ENCODE peak calls at places on chromosomes 1 and 21, in four cellular contexts. One of them, this sample, is unnamed.

GRCh38 chr1:105294838-105295237 is 1545.1 kb downstream of the AMY1C start:
- DNase-seq in K562: no peak
- DNase-seq in GM12878: no peak
- DNase-seq in HepG2: no peak
- DNase-seq in this sample: no peak

GRCh38 chr21:28714795-28715464 is 277.7 kb downstream of the LTN1 start:
- DNase-seq in K562: no peak
- DNase-seq in GM12878: no peak
- DNase-seq in HepG2: no peak
- DNase-seq in this sample: no peak

GRCh38 chr1:154348429-154349076 is 23.2 kb downstream of the ATP8B2 start:
- DNase-seq in K562: peak; percentile 52
- DNase-seq in GM12878: no peak
- DNase-seq in HepG2: no peak
- DNase-seq in this sample: no peak

GRCh38 chr1:155010211-155010918 is 7.8 kb downstream of the ZBTB7B start:
- DNase-seq in K562: no peak
- DNase-seq in GM12878: no peak
- DNase-seq in HepG2: no peak
- DNase-seq in this sample: no peak

GRCh38 chr1:236746785-236747184 is 48.3 kb upstream of the MTR start:
- DNase-seq in K562: no peak
- DNase-seq in GM12878: no peak
- DNase-seq in HepG2: no peak
- DNase-seq in this sample: no peak

GRCh38 chr1:117095237-117095636 is 26.3 kb downstream of the TRIM45 start:
- DNase-seq in K562: no peak
- DNase-seq in GM12878: no peak
- DNase-seq in HepG2: no peak
- DNase-seq in this sample: no peak

GRCh38 chr1:225772323-225772768 is 5.3 kb upstream of the SRP9 start:
- DNase-seq in K562: peak; percentile 78
- DNase-seq in GM12878: no peak
- DNase-seq in HepG2: peak; percentile 86
- DNase-seq in this sample: peak; percentile 92

GRCh38 chr1:117167402-117167801 is 43.3 kb downstream of the VTCN1 start:
- DNase-seq in K562: no peak
- DNase-seq in GM12878: no peak
- DNase-seq in HepG2: no peak
- DNase-seq in this sample: no peak

GRCh38 chr1:10832703-10833102 is 36.3 kb upstream of the CASZ1 start:
- DNase-seq in K562: no peak
- DNase-seq in GM12878: no peak
- DNase-seq in HepG2: no peak
- DNase-seq in this sample: no peak

GRCh38 chr1:5509664-5510452 is 482.4 kb downstream of the NPHP4 start:
- DNase-seq in K562: peak; percentile 91
- DNase-seq in GM12878: no peak
- DNase-seq in HepG2: peak; percentile 9
- DNase-seq in this sample: peak; percentile 70

GRCh38 chr1:94269921-94270320 is 32.5 kb upstream of the ARHGAP29 start:
- DNase-seq in K562: no peak
- DNase-seq in GM12878: no peak
- DNase-seq in HepG2: no peak
- DNase-seq in this sample: no peak

GRCh38 chr1:32200226-32201010 is at the start of gene CCDC28B:
- DNase-seq in K562: peak; percentile 68
- DNase-seq in GM12878: peak; percentile 34
- DNase-seq in HepG2: no peak
- DNase-seq in this sample: peak; percentile 75

GRCh38 chr21:14737922-14738321 is 191.8 kb upstream of the SAMSN1 start:
- DNase-seq in K562: peak; percentile 49
- DNase-seq in GM12878: no peak
- DNase-seq in HepG2: peak; percentile 70
- DNase-seq in this sample: peak; percentile 33

GRCh38 chr1:107523736-107524135 is 382.9 kb downstream of the NTNG1 start:
- DNase-seq in K562: no peak
- DNase-seq in GM12878: no peak
- DNase-seq in HepG2: no peak
- DNase-seq in this sample: no peak

GRCh38 chr1:228031276-228031995 is 24.6 kb downstream of the WNT3A start:
- DNase-seq in K562: no peak
- DNase-seq in GM12878: no peak
- DNase-seq in HepG2: no peak
- DNase-seq in this sample: no peak

GRCh38 chr1:233367057-233367759 is 39.7 kb downstream of the MAP3K21 start:
- DNase-seq in K562: no peak
- DNase-seq in GM12878: no peak
- DNase-seq in HepG2: peak; percentile 10
- DNase-seq in this sample: no peak

GRCh38 chr1:9070421-9071015 is 1.1 kb upstream of the SLC2A5 start:
- DNase-seq in K562: no peak
- DNase-seq in GM12878: no peak
- DNase-seq in HepG2: no peak
- DNase-seq in this sample: no peak

GRCh38 chr1:185050823-185051451 is 5.6 kb downstream of the RNF2 start:
- DNase-seq in K562: no peak
- DNase-seq in GM12878: no peak
- DNase-seq in HepG2: no peak
- DNase-seq in this sample: no peak

GRCh38 chr21:44571844-44572782 is 1.4 kb upstream of the KRTAP10-4 start:
- DNase-seq in K562: no peak
- DNase-seq in GM12878: no peak
- DNase-seq in HepG2: no peak
- DNase-seq in this sample: no peak

GRCh38 chr21:46663754-46664153 is 28.3 kb downstream of the PRMT2 start:
- DNase-seq in K562: no peak
- DNase-seq in GM12878: no peak
- DNase-seq in HepG2: no peak
- DNase-seq in this sample: no peak

GRCh38 chr1:236774926-236775325 is 20.2 kb upstream of the MTR start:
- DNase-seq in K562: no peak
- DNase-seq in GM12878: no peak
- DNase-seq in HepG2: peak; percentile 24
- DNase-seq in this sample: peak; percentile 60

GRCh38 chr1:246703581-246703980 is 20.6 kb upstream of the SCCPDH start:
- DNase-seq in K562: no peak
- DNase-seq in GM12878: no peak
- DNase-seq in HepG2: no peak
- DNase-seq in this sample: no peak

GRCh38 chr1:59107516-59107915 is 189.4 kb upstream of the FGGY start:
- DNase-seq in K562: no peak
- DNase-seq in GM12878: no peak
- DNase-seq in HepG2: no peak
- DNase-seq in this sample: no peak

GRCh38 chr1:209266590-209267172 is 316.8 kb upstream of the CAMK1G start:
- DNase-seq in K562: no peak
- DNase-seq in GM12878: no peak
- DNase-seq in HepG2: no peak
- DNase-seq in this sample: no peak

GRCh38 chr1:63322248-63322943 is at the start of gene FOXD3:
- DNase-seq in K562: peak; percentile 71
- DNase-seq in GM12878: no peak
- DNase-seq in HepG2: no peak
- DNase-seq in this sample: peak; percentile 85

GRCh38 chr1:227357229-227358078 is 39.2 kb upstream of the CDC42BPA start:
- DNase-seq in K562: peak; percentile 89
- DNase-seq in GM12878: no peak
- DNase-seq in HepG2: peak; percentile 52
- DNase-seq in this sample: peak; percentile 34

GRCh38 chr1:212746546-212746945 is 45.0 kb downstream of the NSL1 start:
- DNase-seq in K562: no peak
- DNase-seq in GM12878: no peak
- DNase-seq in HepG2: no peak
- DNase-seq in this sample: no peak
- TF ChIP-seq FOXK2 in K562: no peak
- TF ChIP-seq FOXK2 in GM12878: no peak
- TF ChIP-seq FOXK2 in HepG2: no peak
- TF ChIP-seq FOXK2 in this sample: no peak

GRCh38 chr1:212531796-212532195 is 76.8 kb upstream of the ATF3 start:
- DNase-seq in K562: no peak
- DNase-seq in GM12878: no peak
- DNase-seq in HepG2: no peak
- DNase-seq in this sample: no peak
- TF ChIP-seq FOXM1 in K562: no peak
- TF ChIP-seq FOXM1 in GM12878: no peak
- TF ChIP-seq FOXM1 in HepG2: no peak
- TF ChIP-seq FOXM1 in this sample: no peak

DNA sequence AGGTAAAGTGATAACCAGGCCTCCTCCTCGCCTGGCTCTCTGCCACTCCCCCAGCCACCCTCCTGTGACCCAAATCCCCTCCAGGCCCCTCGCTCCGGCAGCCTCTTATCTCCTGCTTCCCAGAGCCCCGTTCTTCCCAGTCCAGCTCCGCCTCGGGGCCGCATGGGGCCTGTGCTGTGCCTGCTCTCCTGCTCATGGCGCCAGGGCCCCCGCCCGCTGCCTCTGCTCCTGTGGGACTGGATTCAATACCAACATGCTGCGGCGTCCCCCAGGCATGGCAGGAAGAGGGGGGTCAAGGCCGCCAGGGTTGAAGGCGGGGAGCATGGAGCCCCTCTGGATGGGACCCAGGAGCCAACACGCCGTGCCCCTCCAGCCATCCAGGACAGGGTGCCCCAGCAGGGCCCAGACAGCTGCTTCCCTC is 213.0 kb upstream of the VAMP3 start:
- DNase-seq in K562: no peak
- DNase-seq in GM12878: no peak
- DNase-seq in HepG2: no peak
- DNase-seq in this sample: no peak
- TF ChIP-seq FOXK2 in K562: no peak
- TF ChIP-seq FOXK2 in GM12878: no peak
- TF ChIP-seq FOXK2 in HepG2: no peak
- TF ChIP-seq FOXK2 in this sample: no peak

DNA sequence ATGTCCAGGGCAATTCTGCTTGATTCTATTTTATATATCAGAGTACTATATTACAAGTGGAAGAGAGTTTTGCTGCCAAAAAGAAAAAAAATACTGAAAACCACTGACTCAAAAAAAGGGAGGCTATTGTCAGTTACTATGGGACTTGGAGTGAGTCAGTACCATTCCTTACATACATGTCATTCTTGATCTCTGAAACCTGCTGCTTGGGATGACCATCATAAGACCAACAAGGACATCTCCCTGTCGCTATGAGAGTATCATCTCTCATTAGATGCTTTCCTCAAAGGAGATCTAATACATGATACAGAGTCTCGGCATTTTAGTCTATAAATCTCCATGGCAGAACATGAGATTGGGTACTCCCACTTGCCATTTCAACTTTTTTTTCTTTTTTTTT is 11.8 kb upstream of the INPP5B start:
- DNase-seq in K562: no peak
- DNase-seq in GM12878: no peak
- DNase-seq in HepG2: no peak
- DNase-seq in this sample: no peak
- TF ChIP-seq FOXM1 in K562: no peak
- TF ChIP-seq FOXM1 in GM12878: no peak
- TF ChIP-seq FOXM1 in HepG2: no peak
- TF ChIP-seq FOXM1 in this sample: no peak

DNA sequence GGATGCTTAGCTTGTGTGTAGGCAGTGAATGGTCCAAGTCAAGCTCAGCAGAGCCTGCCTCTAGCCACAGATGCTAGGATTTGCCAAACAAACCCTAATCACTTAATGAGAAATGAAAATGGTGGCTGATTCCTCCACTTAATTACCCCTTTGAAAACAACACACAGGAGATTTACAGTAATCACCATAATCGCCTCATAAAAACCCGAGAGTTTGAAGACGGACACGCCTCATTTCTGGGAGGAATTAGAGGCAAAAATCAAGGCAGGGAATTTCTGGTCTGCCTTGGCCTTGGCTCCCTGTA is 16.3 kb upstream of the FOXE3 start:
- DNase-seq in K562: no peak
- DNase-seq in GM12878: no peak
- DNase-seq in HepG2: no peak
- DNase-seq in this sample: no peak
- TF ChIP-seq FOXK2 in K562: no peak
- TF ChIP-seq FOXK2 in GM12878: no peak
- TF ChIP-seq FOXK2 in HepG2: no peak
- TF ChIP-seq FOXK2 in this sample: no peak

GRCh38 chr1:172322219-172323061 is 98.0 kb upstream of the C1orf105 start:
- DNase-seq in K562: no peak
- DNase-seq in GM12878: no peak
- DNase-seq in HepG2: no peak
- DNase-seq in this sample: peak; percentile 34
- TF ChIP-seq FOXM1 in K562: no peak
- TF ChIP-seq FOXM1 in GM12878: no peak
- TF ChIP-seq FOXM1 in HepG2: no peak
- TF ChIP-seq FOXM1 in this sample: no peak

GRCh38 chr1:221837886-221838285 is 96.0 kb upstream of the DUSP10 start:
- DNase-seq in K562: no peak
- DNase-seq in GM12878: peak; percentile 59
- DNase-seq in HepG2: no peak
- DNase-seq in this sample: no peak
- TF ChIP-seq FOXK2 in K562: no peak
- TF ChIP-seq FOXK2 in GM12878: no peak
- TF ChIP-seq FOXK2 in HepG2: no peak
- TF ChIP-seq FOXK2 in this sample: no peak

GRCh38 chr1:230824571-230825060 is 43.7 kb downstream of the C1orf198 start:
- DNase-seq in K562: no peak
- DNase-seq in GM12878: no peak
- DNase-seq in HepG2: no peak
- DNase-seq in this sample: no peak

GRCh38 chr1:230822092-230822581 is 46.2 kb downstream of the C1orf198 start:
- DNase-seq in K562: no peak
- DNase-seq in GM12878: no peak
- DNase-seq in HepG2: no peak
- DNase-seq in this sample: no peak

GRCh38 chr1:230825061-230825803 is 43.1 kb downstream of the C1orf198 start:
- DNase-seq in K562: no peak
- DNase-seq in GM12878: no peak
- DNase-seq in HepG2: no peak
- DNase-seq in this sample: no peak

GRCh38 chr1:230823835-230824485 is 44.4 kb downstream of the C1orf198 start:
- DNase-seq in K562: no peak
- DNase-seq in GM12878: no peak
- DNase-seq in HepG2: no peak
- DNase-seq in this sample: no peak

GRCh38 chr1:230823421-230823820 is 44.9 kb downstream of the C1orf198 start:
- DNase-seq in K562: no peak
- DNase-seq in GM12878: no peak
- DNase-seq in HepG2: no peak
- DNase-seq in this sample: no peak
- TF ChIP-seq FOXM1 in K562: no peak
- TF ChIP-seq FOXM1 in GM12878: no peak
- TF ChIP-seq FOXM1 in HepG2: no peak
- TF ChIP-seq FOXM1 in this sample: no peak

GRCh38 chr1:203215573-203215972 is 13.9 kb downstream of the CHIT1 start:
- DNase-seq in K562: no peak
- DNase-seq in GM12878: no peak
- DNase-seq in HepG2: no peak
- DNase-seq in this sample: no peak
- TF ChIP-seq FOXK2 in K562: no peak
- TF ChIP-seq FOXK2 in GM12878: no peak
- TF ChIP-seq FOXK2 in HepG2: no peak
- TF ChIP-seq FOXK2 in this sample: no peak